ENCODE peak calls at places on chromosomes 4 and X, in nine cellular contexts. D is glutamatergic neuron, E is left ventricle myocardium inferior, M is adrenal gland, X is AG04450, P is Peyer's patch, W is right lobe of liver, G is choroid plexus epithelial cell, C is astrocyte. T is an unnamed sample.

GRCh38 chr4:139540161-139540560 is 15.9 kb downstream of the SETD7 start:
- DNase-seq in E (no peak), W (no peak), D (no peak), G (no peak), P (no peak), C (no peak), X (no peak), M (no peak), T (no peak)

GRCh38 chr4:108398326-108398725 is 222.1 kb upstream of the RPL34 start:
- DNase-seq in P (no peak), X (no peak), E (no peak), W (no peak), G (peak), C (peak), M (no peak), D (no peak), T (no peak)

GRCh38 chrX:37912286-37912685 is 64.9 kb upstream of the DYNLT3 start:
- DNase-seq in M (peak), G (peak), X (no peak), C (peak), W (no peak), P (no peak), D (no peak), E (no peak), T (no peak)

GRCh38 chr4:99669084-99669483 is 11.5 kb upstream of the C4orf54 start:
- DNase-seq in X (no peak), C (peak), W (no peak), D (no peak), E (no peak), M (no peak), G (no peak), P (no peak), T (no peak)

GRCh38 chr4:162360369-162361149 is 196.8 kb upstream of the FSTL5 start:
- DNase-seq in M (no peak), W (no peak), C (no peak), X (no peak), G (no peak), P (no peak), D (no peak), E (no peak), T (no peak)

GRCh38 chr4:107900067-107900466 is 31.3 kb upstream of the CYP2U1 start:
- DNase-seq in G (no peak), D (no peak), P (no peak), W (no peak), E (no peak), X (no peak), C (no peak), M (no peak), T (no peak)

GRCh38 chr4:185235480-185236154 is 26.2 kb downstream of the SNX25 start:
- DNase-seq in W (no peak), X (no peak), D (no peak), P (no peak), E (no peak), C (peak), M (no peak), G (peak), T (no peak)

GRCh38 chr4:110196871-110197420 is 1.5 kb downstream of the ELOVL6 start:
- DNase-seq in M (peak), D (peak), W (peak), E (no peak), P (peak), G (peak), X (no peak), C (peak), T (peak)

GRCh38 chrX:100424012-100424411 is 13.9 kb upstream of the PCDH19 start:
- DNase-seq in D (no peak), W (no peak), P (no peak), G (peak), C (no peak), X (no peak), E (no peak), M (no peak), T (no peak)

GRCh38 chr4:184891765-184892164 is 66.0 kb upstream of the ACSL1 start:
- DNase-seq in C (no peak), M (no peak), E (no peak), P (no peak), X (no peak), D (no peak), W (peak), G (no peak), T (no peak)

GRCh38 chrX:45479835-45480422 is 279.3 kb upstream of the DIPK2B start:
- DNase-seq in X (peak), P (no peak), D (no peak), C (peak), M (no peak), E (no peak), G (peak), W (no peak), T (no peak)

GRCh38 chr4:117800636-117801035 is 233.7 kb upstream of the NDST3 start:
- DNase-seq in D (no peak), C (no peak), P (no peak), E (no peak), M (no peak), W (no peak), G (no peak), X (no peak), T (no peak)

GRCh38 chr4:86963697-86964096 is 28.9 kb downstream of the AFF1 start:
- DNase-seq in P (no peak), G (no peak), W (no peak), C (peak), X (no peak), M (peak), E (no peak), D (no peak), T (no peak)

GRCh38 chrX:134622056-134622812 is 36.0 kb downstream of the PLAC1 start:
- DNase-seq in M (peak), G (peak), P (no peak), C (peak), W (no peak), E (no peak), D (no peak), X (no peak), T (no peak)

GRCh38 chr4:171588146-171588545 is 225.1 kb upstream of the GALNTL6 start:
- DNase-seq in P (no peak), C (no peak), D (no peak), W (no peak), G (no peak), M (no peak), X (no peak), E (no peak), T (no peak)

GRCh38 chr4:56870927-56871326 is 36.8 kb upstream of the REST start:
- DNase-seq in E (no peak), M (no peak), X (peak), W (no peak), P (no peak), D (no peak), G (peak), C (peak), T (no peak)

GRCh38 chr4:28225005-28225404 is 1364.4 kb downstream of the STIM2 start:
- DNase-seq in M (no peak), W (peak), P (no peak), G (peak), X (no peak), D (peak), C (peak), E (no peak), T (no peak)

GRCh38 chrX:47366051-47366722 is 4.2 kb upstream of the ZNF157 start:
- DNase-seq in C (peak), W (no peak), E (peak), D (peak), P (peak), M (peak), G (peak), X (peak), T (peak)

GRCh38 chrX:105999294-105999693 is 39.2 kb downstream of the SERPINA7 start:
- DNase-seq in D (no peak), E (no peak), W (no peak), M (no peak), C (no peak), G (peak), X (no peak), P (no peak), T (no peak)

GRCh38 chr4:174262624-174263444 is 20.6 kb downstream of the FBXO8 start:
- DNase-seq in M (no peak), G (peak), W (peak), X (no peak), P (no peak), D (peak), C (no peak), E (no peak), T (no peak)

GRCh38 chrX:133550665-133551064 is 135.4 kb upstream of the GPC4 start:
- DNase-seq in E (no peak), P (no peak), G (no peak), M (no peak), X (no peak), D (no peak), W (no peak), C (no peak), T (no peak)

GRCh38 chr4:55725057-55725456 is 89.0 kb upstream of the NMU start:
- DNase-seq in W (no peak), P (no peak), M (no peak), C (no peak), G (no peak), D (no peak), E (no peak), X (no peak), T (no peak)

GRCh38 chr4:108814327-108814726 is 51.5 kb upstream of the ETNPPL start:
- DNase-seq in W (no peak), G (no peak), E (no peak), D (no peak), P (no peak), M (no peak), C (no peak), X (no peak), T (no peak)

GRCh38 chr4:135508006-135508714 is 1306.6 kb upstream of the PABPC4L start:
- DNase-seq in P (no peak), G (peak), C (peak), X (peak), M (no peak), D (no peak), W (no peak), E (no peak), T (no peak)

GRCh38 chr4:120071192-120071795 is 4.6 kb upstream of the MAD2L1 start:
- DNase-seq in P (peak), D (peak), X (no peak), E (no peak), M (no peak), G (peak), C (peak), W (no peak), T (peak)

GRCh38 chr4:148795156-148795864 is 353.1 kb upstream of the NR3C2 start:
- DNase-seq in X (no peak), P (no peak), E (peak), C (peak), G (peak), M (no peak), D (no peak), W (no peak), T (no peak)

GRCh38 chr4:36285784-36286480 is 4.5 kb downstream of the DTHD1 start:
- DNase-seq in G (no peak), W (no peak), C (no peak), P (peak), X (no peak), M (no peak), D (no peak), E (no peak), T (peak)

GRCh38 chrX:56812515-56813105 is 83.6 kb downstream of the NBDY start:
- DNase-seq in C (no peak), M (no peak), P (no peak), G (peak), D (no peak), W (no peak), X (no peak), E (no peak), T (no peak)

GRCh38 chr4:120843840-120844527 is 78.5 kb downstream of the PRDM5 start:
- DNase-seq in D (peak), C (no peak), G (no peak), P (peak), W (no peak), X (no peak), E (peak), M (peak), T (no peak)

GRCh38 chr4:148214529-148215166 is 227.6 kb downstream of the NR3C2 start:
- DNase-seq in X (no peak), M (peak), E (peak), D (no peak), C (no peak), P (no peak), G (no peak), W (no peak), T (no peak)

GRCh38 chr4:167989815-167990214 is 102.5 kb upstream of the ANXA10 start:
- DNase-seq in X (no peak), G (peak), E (no peak), P (no peak), D (no peak), W (no peak), M (no peak), C (no peak), T (no peak)
- TF ChIP-seq CTCF in X (no peak), G (no peak), E (no peak), P (no peak), D (no peak), W (no peak), M (no peak), C (no peak), T (no peak)

DNA sequence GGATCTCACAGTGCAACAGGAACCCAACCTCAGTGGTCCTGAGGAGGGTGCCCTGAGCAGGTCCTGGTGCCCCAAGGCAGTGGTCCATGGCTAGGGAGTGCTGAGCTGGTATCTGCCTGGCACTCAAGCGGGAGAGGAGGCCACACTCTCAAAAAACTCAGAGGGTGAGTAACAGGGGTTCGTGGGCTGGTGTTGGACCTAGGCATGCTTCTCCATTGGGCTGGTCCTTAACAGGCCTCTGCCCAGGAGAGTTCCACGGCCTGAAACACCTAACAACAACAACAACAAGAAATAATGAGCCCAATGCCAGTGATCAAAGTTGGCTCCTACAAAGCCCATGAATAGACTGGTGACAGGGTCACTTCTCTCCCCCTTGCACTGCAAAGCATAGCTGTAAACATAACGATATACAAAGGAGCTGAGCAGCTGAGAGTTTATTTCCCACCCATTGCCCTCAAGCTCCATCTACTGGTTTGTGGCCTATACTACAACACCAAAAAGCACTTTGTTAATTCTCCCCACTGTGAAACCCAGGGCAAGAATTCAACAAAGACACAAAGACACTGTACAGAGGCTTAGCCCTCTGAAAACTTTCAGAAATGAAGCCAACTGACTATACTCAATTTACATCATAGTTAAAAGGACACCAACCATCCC is 736.2 kb upstream of the ADGRL3 start:
- DNase-seq in C (no peak), M (no peak), D (no peak), P (no peak), G (peak), E (no peak), W (no peak), X (peak), T (no peak)
- TF ChIP-seq CTCF in C (peak), M (no peak), D (peak), P (no peak), G (peak), E (no peak), W (peak), X (peak), T (no peak)

GRCh38 chr4:40283413-40283812 is 51.7 kb upstream of the CHRNA9 start:
- DNase-seq in X (no peak), C (no peak), M (no peak), W (no peak), G (no peak), P (no peak), E (no peak), D (no peak), T (no peak)

GRCh38 chr4:40280586-40280985 is 54.5 kb upstream of the CHRNA9 start:
- DNase-seq in W (no peak), P (no peak), G (no peak), M (no peak), C (no peak), X (no peak), E (no peak), D (no peak), T (no peak)

GRCh38 chr4:40281099-40281498 is 54.0 kb upstream of the CHRNA9 start:
- DNase-seq in G (no peak), M (no peak), C (no peak), W (no peak), D (no peak), X (no peak), P (no peak), E (no peak), T (no peak)

GRCh38 chr4:40281913-40282312 is 53.2 kb upstream of the CHRNA9 start:
- DNase-seq in X (no peak), G (no peak), P (no peak), E (no peak), W (no peak), C (no peak), M (no peak), D (no peak), T (no peak)

DNA sequence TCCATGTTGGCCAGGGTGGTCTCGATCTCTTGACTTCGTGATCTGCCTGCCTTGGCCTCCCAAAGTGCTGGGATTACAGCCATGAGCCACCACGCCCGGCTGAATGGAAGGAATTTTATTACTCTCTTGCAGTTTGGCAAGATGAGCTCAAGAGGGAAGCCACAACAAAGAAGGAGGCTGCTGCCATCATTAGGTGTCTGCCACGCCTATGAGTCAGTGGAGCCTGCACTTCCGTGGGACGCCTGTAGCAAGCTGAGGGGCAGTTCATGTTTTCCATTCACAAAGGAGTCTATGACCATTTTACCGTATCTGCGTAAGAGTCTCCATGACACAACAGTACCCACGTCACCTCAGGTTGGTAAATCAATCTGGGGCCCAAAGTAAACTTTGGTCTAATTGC is 51.2 kb upstream of the CHRNA9 start:
- DNase-seq in W (no peak), G (no peak), X (no peak), D (no peak), P (peak), M (no peak), E (no peak), C (peak), T (peak)
- TF ChIP-seq CTCF in W (no peak), G (no peak), X (no peak), D (no peak), P (peak), M (no peak), E (no peak), C (no peak), T (peak)

GRCh38 chrX:124228849-124229248 is 103.6 kb upstream of the TEX13D start:
- DNase-seq in P (no peak), M (no peak), D (no peak), G (no peak), E (no peak), X (no peak), W (no peak), C (no peak), T (no peak)

GRCh38 chrX:124232523-124233201 is 99.8 kb upstream of the TEX13D start:
- DNase-seq in W (no peak), X (no peak), C (peak), D (no peak), P (no peak), M (no peak), G (no peak), E (no peak), T (no peak)

GRCh38 chrX:124231454-124231853 is 101.0 kb upstream of the TEX13D start:
- DNase-seq in W (no peak), D (no peak), C (no peak), M (no peak), G (no peak), P (no peak), E (no peak), X (no peak), T (no peak)

GRCh38 chrX:124229374-124229773 is 103.1 kb upstream of the TEX13D start:
- DNase-seq in M (no peak), G (no peak), X (no peak), E (no peak), W (no peak), D (no peak), C (no peak), P (no peak), T (no peak)

DNA sequence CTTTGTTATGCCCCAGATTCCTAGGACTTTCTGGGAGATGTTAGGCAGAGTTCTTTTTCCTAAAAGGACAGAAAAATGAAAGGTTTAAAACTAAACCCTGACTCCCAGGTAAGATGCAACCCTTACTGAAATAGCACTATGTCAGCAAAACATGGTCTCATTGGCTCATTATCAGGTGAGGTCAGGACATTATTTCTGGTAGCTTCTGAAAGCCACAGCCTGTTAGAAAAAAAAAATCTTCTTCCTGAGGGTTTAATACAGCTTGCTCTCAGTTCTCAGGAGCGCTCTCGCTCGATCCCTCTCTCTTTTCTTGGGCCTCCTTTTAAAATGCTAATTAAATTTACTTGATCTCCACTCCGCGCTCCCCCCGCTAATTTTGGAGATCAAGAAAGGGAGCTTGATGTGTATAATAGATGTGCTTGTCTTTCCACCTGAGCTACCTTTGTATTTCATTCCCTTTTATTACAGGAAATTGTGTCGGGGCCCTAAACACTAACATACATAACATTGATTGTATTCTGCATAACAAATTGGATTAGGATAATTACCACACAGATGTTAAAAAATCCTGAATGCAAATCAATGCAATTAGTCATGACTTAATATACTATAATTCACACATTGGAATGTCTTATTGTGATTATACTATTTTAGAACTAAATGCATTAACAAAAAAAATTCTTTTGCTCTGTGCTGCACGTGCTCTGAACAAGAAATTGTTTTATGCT is 101.7 kb upstream of the TEX13D start:
- DNase-seq in E (no peak), C (no peak), X (no peak), W (no peak), G (no peak), P (no peak), M (no peak), D (no peak), T (no peak)
- TF ChIP-seq CTCF in E (no peak), C (no peak), X (no peak), W (no peak), G (no peak), P (no peak), M (no peak), D (no peak), T (no peak)

GRCh38 chr4:159250751-159251325 is 148.0 kb downstream of the RAPGEF2 start:
- DNase-seq in X (no peak), D (no peak), C (no peak), M (no peak), E (no peak), G (no peak), P (no peak), W (no peak), T (no peak)

GRCh38 chr4:159258889-159259560 is 156.1 kb downstream of the RAPGEF2 start:
- DNase-seq in P (no peak), M (no peak), G (no peak), E (no peak), X (no peak), C (no peak), W (no peak), D (no peak), T (no peak)

GRCh38 chr4:159252491-159252890 is 149.6 kb downstream of the RAPGEF2 start:
- DNase-seq in X (peak), G (peak), E (no peak), C (no peak), D (no peak), P (no peak), W (no peak), M (no peak), T (no peak)

GRCh38 chr4:159256037-159256436 is 153.2 kb downstream of the RAPGEF2 start:
- DNase-seq in C (no peak), G (no peak), D (no peak), X (no peak), M (no peak), E (no peak), P (no peak), W (no peak), T (no peak)
- TF ChIP-seq CTCF in C (no peak), G (peak), D (no peak), X (no peak), M (no peak), E (peak), P (no peak), W (no peak), T (no peak)

DNA sequence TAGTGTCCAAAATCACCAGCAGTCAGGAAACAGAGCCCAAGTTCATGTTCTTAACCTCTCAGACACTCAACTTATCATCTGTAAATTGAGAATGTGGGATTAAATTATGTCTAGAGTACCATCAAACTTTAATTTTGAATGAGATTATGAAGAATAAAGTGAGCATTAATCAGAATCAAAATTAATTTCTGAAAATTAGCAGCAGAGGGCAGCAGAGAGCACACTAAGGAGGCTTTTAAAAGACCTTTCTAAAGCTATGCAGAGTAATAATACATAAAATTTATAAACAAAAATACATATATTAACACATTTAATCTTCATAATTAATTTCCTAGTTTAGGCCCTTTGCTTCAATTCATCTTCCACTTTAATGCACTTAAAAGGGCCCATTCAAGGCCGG is 7.1 kb downstream of the TASL start:
- DNase-seq in E (no peak), D (no peak), M (no peak), C (no peak), P (no peak), X (no peak), W (no peak), G (peak), T (no peak)
- TF ChIP-seq CTCF in E (peak), D (peak), M (peak), C (peak), P (peak), X (peak), W (peak), G (peak), T (peak)